ENCODE peak calls at places on chromosomes 4 and X, in nine cellular contexts. X is stimulated activated CD4-positive, alpha-beta T cell treated with anti-CD3 and anti-CD28 coated beads, Interleukin-2, amount 100 ng/mL, for 48 hours; V is brain microvascular endothelial cell; G is hypothalamus; E is immature natural killer cell; M is cardiac fibroblast; Y is CD8-positive, alpha-beta memory T cell; Q is HuH-7; L is GM19239. K is an unnamed sample.

GRCh38 chr4:4385729-4386295 is 1.1 kb upstream of the NSG1 start:
- DNase-seq in X (no peak), V (no peak), G (no peak), E (no peak), M (no peak), Y (no peak), Q (no peak), L (no peak), K (no peak)

GRCh38 chrX:129759576-129760061 is 20.1 kb upstream of the SASH3 start:
- DNase-seq in X (no peak), V (peak; percentile 57), G (peak; percentile 9), E (peak; percentile 70), M (peak; percentile 86), Y (no peak), Q (no peak), L (no peak), K (peak; percentile 69)

GRCh38 chr4:145643295-145643694 is 24.1 kb downstream of the MMAA start:
- DNase-seq in X (no peak), V (no peak), G (no peak), E (no peak), M (no peak), Y (no peak), Q (no peak), L (no peak), K (no peak)

GRCh38 chr4:1520145-1520661 is 114.0 kb upstream of the NKX1-1 start:
- DNase-seq in X (no peak), V (no peak), G (no peak), E (no peak), M (no peak), Y (no peak), Q (no peak), L (no peak), K (no peak)

GRCh38 chrX:117998171-117998570 is 118.4 kb downstream of the KLHL13 start:
- DNase-seq in X (no peak), V (no peak), G (no peak), E (no peak), M (no peak), Y (no peak), Q (no peak), L (no peak), K (no peak)

GRCh38 chr4:52248836-52249235 is 197.7 kb downstream of the SPATA18 start:
- DNase-seq in X (no peak), V (no peak), G (no peak), E (no peak), M (no peak), Y (no peak), Q (no peak), L (no peak), K (no peak)

GRCh38 chr4:141571368-141571767 is 65.0 kb upstream of the IL15 start:
- DNase-seq in X (no peak), V (peak; percentile 39), G (no peak), E (no peak), M (peak; percentile 33), Y (no peak), Q (no peak), L (no peak), K (no peak)

GRCh38 chrX:149383852-149384251 is 121.3 kb downstream of the IDS start:
- DNase-seq in X (no peak), V (no peak), G (no peak), E (no peak), M (no peak), Y (no peak), Q (no peak), L (no peak), K (no peak)

GRCh38 chr4:181225616-181226261 is 1017.5 kb upstream of the TENM3 start:
- DNase-seq in X (no peak), V (no peak), G (no peak), E (no peak), M (no peak), Y (no peak), Q (no peak), L (no peak), K (no peak)

GRCh38 chr4:168451744-168452394 is 28.4 kb downstream of the DDX60L start:
- DNase-seq in X (no peak), V (peak; percentile 79), G (no peak), E (no peak), M (peak; percentile 35), Y (no peak), Q (no peak), L (no peak), K (no peak)

GRCh38 chr4:127857641-127858040 is 23.1 kb upstream of the PLK4 start:
- DNase-seq in X (no peak), V (no peak), G (no peak), E (no peak), M (no peak), Y (no peak), Q (no peak), L (no peak), K (no peak)

GRCh38 chr4:85658766-85659439 is 184.0 kb downstream of the ARHGAP24 start:
- DNase-seq in X (no peak), V (no peak), G (no peak), E (no peak), M (peak; percentile 32), Y (no peak), Q (no peak), L (no peak), K (no peak)

GRCh38 chr4:82851902-82852750 is 38.8 kb downstream of the SEC31A start:
- DNase-seq in X (no peak), V (no peak), G (no peak), E (peak; percentile 14), M (peak; percentile 61), Y (no peak), Q (no peak), L (no peak), K (peak; percentile 34)

GRCh38 chr4:34723606-34724005 is 1520.7 kb downstream of the ARAP2 start:
- DNase-seq in X (no peak), V (no peak), G (no peak), E (no peak), M (no peak), Y (no peak), Q (no peak), L (no peak), K (no peak)

GRCh38 chr4:146401274-146401673 is 120.5 kb downstream of the SLC10A7 start:
- DNase-seq in X (no peak), V (no peak), G (no peak), E (no peak), M (peak; percentile 38), Y (no peak), Q (no peak), L (no peak), K (no peak)

GRCh38 chr4:99506781-99507180 is 4.0 kb upstream of the C4orf17 start:
- DNase-seq in X (no peak), V (no peak), G (no peak), E (no peak), M (peak; percentile 8), Y (no peak), Q (no peak), L (no peak), K (peak; percentile 23)

GRCh38 chr4:73870260-73870659 is 1.1 kb downstream of the CXCL1 start:
- DNase-seq in X (no peak), V (no peak), G (no peak), E (no peak), M (peak; percentile 56), Y (no peak), Q (no peak), L (no peak), K (no peak)

GRCh38 chrX:452598-452997 is 65.9 kb upstream of the PPP2R3B start:
- DNase-seq in X (no peak), V (no peak), G (no peak), E (no peak), M (no peak), Y (no peak), Q (no peak), L (no peak), K (no peak)

GRCh38 chr4:80182237-80182866 is 15.0 kb upstream of the PRDM8 start:
- DNase-seq in X (no peak), V (no peak), G (no peak), E (peak; percentile 22), M (no peak), Y (no peak), Q (no peak), L (no peak), K (peak; percentile 41)

GRCh38 chr4:151325320-151326246 is at the start of gene SH3D19:
- DNase-seq in X (no peak), V (peak; percentile 13), G (peak; percentile 11), E (no peak), M (peak; percentile 84), Y (no peak), Q (peak; percentile 80), L (no peak), K (no peak)

GRCh38 chr4:38013461-38014366 is 53.5 kb downstream of the PTTG2 start:
- DNase-seq in X (no peak), V (peak; percentile 18), G (no peak), E (no peak), M (peak; percentile 55), Y (no peak), Q (no peak), L (no peak), K (no peak)

GRCh38 chr4:185742766-185743165 is 69.2 kb downstream of the SORBS2 start:
- DNase-seq in X (no peak), V (peak; percentile 69), G (no peak), E (no peak), M (no peak), Y (no peak), Q (no peak), L (no peak), K (no peak)

GRCh38 chr4:163148466-163149336 is 18.0 kb downstream of the NAF1 start:
- DNase-seq in X (no peak), V (no peak), G (no peak), E (no peak), M (no peak), Y (no peak), Q (no peak), L (no peak), K (no peak)

GRCh38 chr4:3462321-3462789 is 751 bp upstream of the DOK7 start:
- DNase-seq in X (no peak), V (no peak), G (no peak), E (no peak), M (no peak), Y (no peak), Q (no peak), L (no peak), K (no peak)